ENCODE peak calls at places on chromosomes 1 and 21, in six cellular contexts. M is OCI-LY7, N is left ventricle myocardium inferior, V is IMR-90, C is lower lobe of right lung, U is pancreas. W is an unnamed sample.

GRCh38 chr1:58031416-58031815 is 515.1 kb downstream of the OMA1 start:
- DNase-seq in M (no peak), N (no peak), V (no peak), C (no peak), U (no peak), W (no peak)

GRCh38 chr1:60831780-60832179 is 250.6 kb upstream of the NFIA start:
- DNase-seq in M (no peak), N (no peak), V (no peak), C (no peak), U (no peak), W (no peak)

GRCh38 chr21:41361786-41362604 is at the start of gene MX2:
- DNase-seq in M (peak; percentile 35), N (peak; percentile 77), V (peak; percentile 81), C (peak; percentile 80), U (no peak), W (no peak)

GRCh38 chr1:209168204-209168603 is 415.3 kb upstream of the CAMK1G start:
- DNase-seq in M (no peak), N (no peak), V (no peak), C (no peak), U (peak; percentile 39), W (no peak)

GRCh38 chr1:205961970-205962820 is 18.9 kb upstream of the SLC26A9 start:
- DNase-seq in M (no peak), N (no peak), V (peak; percentile 7), C (peak; percentile 87), U (no peak), W (no peak)

GRCh38 chr1:28869952-28870351 is 44.4 kb upstream of the EPB41 start:
- DNase-seq in M (no peak), N (no peak), V (no peak), C (no peak), U (no peak), W (no peak)

GRCh38 chr1:151158311-151158710 is 1.9 kb downstream of the TNFAIP8L2 start:
- DNase-seq in M (no peak), N (no peak), V (no peak), C (no peak), U (no peak), W (no peak)

GRCh38 chr1:15938628-15939161 is 37.2 kb downstream of the ZBTB17 start:
- DNase-seq in M (no peak), N (no peak), V (no peak), C (no peak), U (no peak), W (no peak)

GRCh38 chr1:206890125-206890637 is 7.1 kb upstream of the IL24 start:
- DNase-seq in M (no peak), N (no peak), V (peak; percentile 42), C (no peak), U (no peak), W (no peak)

GRCh38 chr21:23639726-23640125 is 1967.6 kb downstream of the MRPL39 start:
- DNase-seq in M (no peak), N (no peak), V (no peak), C (no peak), U (no peak), W (no peak)

GRCh38 chr1:97088386-97088785 is 366.8 kb downstream of the PTBP2 start:
- DNase-seq in M (no peak), N (no peak), V (no peak), C (no peak), U (no peak), W (no peak)

GRCh38 chr1:240801445-240801844 is 189.5 kb upstream of the GREM2 start:
- DNase-seq in M (no peak), N (no peak), V (peak; percentile 65), C (no peak), U (no peak), W (no peak)

DNA sequence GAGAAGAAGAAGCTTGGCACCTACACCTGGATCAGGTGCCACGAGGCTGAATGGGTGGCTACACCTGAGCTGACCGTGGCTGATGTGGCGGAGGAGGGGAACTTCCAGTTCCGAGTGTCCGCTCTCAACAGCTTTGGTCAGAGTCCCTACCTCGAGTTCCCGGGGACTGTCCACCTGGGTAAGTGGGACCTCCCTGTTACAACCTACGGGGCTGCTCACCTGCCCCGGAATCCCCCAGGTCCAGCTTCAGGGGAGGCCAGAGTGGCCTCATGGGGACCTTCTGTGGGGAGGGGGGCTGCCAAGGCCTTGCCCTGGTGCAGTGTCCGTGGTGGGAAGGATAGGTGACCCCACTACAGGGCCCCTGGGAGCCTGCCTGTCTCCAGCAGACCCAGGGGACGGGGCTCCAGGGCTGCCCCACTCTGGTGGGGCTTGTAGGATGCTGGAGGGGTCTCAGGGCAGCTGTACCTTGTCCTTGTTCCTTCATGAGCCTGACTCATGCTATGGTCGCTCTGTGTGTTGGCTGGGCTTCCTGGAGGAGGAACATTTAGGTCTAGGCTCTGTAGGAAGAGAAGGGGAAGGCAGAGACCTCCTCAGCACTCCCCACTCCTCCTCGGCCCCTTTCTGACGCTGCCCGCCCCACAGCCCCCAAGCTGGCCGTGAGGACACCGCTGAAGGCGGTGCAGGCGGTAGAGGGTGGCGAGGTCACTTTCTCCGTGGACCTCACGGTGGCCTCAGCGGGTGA is 7.2 kb downstream of the OBSCN start:
- DNase-seq in M (no peak), N (no peak), V (no peak), C (no peak), U (no peak), W (no peak)
- H3K27ac ChIP-seq in M (no peak overlapping the region), N (peak overlapping the region; percentile 44), V (no peak overlapping the region), C (no peak overlapping the region), U (no peak overlapping the region), W (no peak overlapping the region)

GRCh38 chr1:156555715-156556114 is 16.6 kb downstream of the IQGAP3 start:
- DNase-seq in M (no peak), N (no peak), V (no peak), C (no peak), U (no peak), W (no peak)

GRCh38 chr1:156556354-156556753 is 16.0 kb downstream of the IQGAP3 start:
- DNase-seq in M (no peak), N (no peak), V (no peak), C (no peak), U (no peak), W (peak; percentile 50)

GRCh38 chr1:156560585-156561163 is 11.7 kb downstream of the IQGAP3 start:
- DNase-seq in M (no peak), N (no peak), V (no peak), C (no peak), U (no peak), W (no peak)

GRCh38 chr1:156559797-156560112 is 12.6 kb downstream of the IQGAP3 start:
- DNase-seq in M (no peak), N (no peak), V (no peak), C (no peak), U (no peak), W (no peak)

DNA sequence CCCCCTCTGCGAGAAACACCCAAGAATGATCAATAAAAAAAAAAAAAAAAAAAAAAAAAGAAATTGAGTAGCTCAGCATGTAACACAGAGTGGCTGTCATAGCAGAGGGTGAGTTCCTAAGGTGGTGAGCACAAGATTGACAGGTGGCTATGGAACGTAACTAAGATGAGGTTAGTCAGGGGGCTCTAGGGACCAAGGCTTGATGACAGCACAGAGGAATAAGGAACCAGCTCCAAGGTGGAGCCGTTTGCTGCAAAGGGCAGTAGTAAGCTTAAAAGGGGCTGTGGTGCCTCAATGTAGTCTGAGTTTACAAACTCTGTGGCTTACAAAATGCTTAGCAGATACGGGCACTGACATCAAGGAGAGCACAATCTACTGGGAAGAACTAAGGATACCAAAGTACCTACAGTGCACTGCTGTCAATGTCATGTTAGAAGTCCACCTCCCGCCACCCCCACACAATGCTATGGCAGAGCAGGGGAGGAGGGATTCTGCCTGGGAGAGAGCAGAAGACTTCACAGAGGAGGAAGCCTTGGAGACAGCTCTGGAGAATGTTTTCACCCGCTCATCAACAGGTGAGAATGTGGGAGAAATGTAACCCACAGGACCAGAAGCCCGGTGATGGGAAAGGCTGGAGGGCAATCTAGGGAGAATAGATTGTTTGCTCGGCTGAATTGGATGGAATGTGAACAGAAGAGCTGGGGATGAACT is 13.1 kb downstream of the IQGAP3 start:
- DNase-seq in M (no peak), N (no peak), V (no peak), C (no peak), U (no peak), W (no peak)
- H3K27ac ChIP-seq in M (no peak overlapping the region), N (no peak overlapping the region), V (no peak overlapping the region), C (no peak overlapping the region), U (no peak overlapping the region), W (no peak overlapping the region)

GRCh38 chr21:15051652-15052554 is 12.9 kb downstream of the NRIP1 start:
- DNase-seq in M (no peak), N (no peak), V (peak; percentile 47), C (no peak), U (no peak), W (peak; percentile 50)
- H3K27ac ChIP-seq in M (no peak overlapping the region), N (no peak overlapping the region), V (no peak overlapping the region), C (no peak overlapping the region), U (no peak overlapping the region), W (no peak overlapping the region)

DNA sequence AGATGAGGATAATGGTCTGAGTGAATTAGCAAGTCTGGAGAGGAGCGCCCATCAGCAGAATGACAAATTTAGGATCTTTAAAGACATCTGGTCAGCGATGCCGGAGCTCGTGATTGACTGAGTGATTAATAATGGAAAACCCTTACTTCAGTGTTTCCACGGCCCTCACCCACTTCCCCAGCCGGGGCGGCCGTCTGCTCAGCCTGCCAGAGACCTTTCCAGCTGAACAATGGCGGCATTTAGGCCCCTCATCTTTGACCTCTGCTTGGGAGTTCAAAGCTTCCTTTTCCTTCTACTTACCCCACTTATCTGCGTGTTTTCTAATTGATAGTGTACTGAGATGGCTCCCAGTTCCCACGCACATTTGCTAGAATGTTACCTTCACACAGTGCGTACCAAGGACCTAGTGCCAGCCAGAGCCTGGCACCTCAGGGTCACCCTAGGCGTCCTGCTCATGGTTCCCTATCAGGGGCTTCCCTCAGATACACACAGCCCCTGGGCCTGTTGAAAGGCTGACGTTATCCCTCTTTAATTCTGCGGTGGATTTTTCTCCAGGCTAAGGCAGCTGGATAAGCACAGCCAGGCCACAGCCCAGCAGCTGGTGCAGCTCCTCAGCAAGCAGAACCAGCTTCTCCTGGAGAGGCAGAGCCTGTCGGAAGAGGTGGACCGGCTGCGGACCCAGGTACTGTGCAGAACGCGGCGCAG is 232.8 kb downstream of the SDCCAG8 start:
- DNase-seq in M (no peak), N (no peak), V (no peak), C (no peak), U (no peak), W (peak; percentile 91)
- H3K27ac ChIP-seq in M (no peak overlapping the region), N (no peak overlapping the region), V (no peak overlapping the region), C (no peak overlapping the region), U (no peak overlapping the region), W (peak overlapping the region; percentile 92)

DNA sequence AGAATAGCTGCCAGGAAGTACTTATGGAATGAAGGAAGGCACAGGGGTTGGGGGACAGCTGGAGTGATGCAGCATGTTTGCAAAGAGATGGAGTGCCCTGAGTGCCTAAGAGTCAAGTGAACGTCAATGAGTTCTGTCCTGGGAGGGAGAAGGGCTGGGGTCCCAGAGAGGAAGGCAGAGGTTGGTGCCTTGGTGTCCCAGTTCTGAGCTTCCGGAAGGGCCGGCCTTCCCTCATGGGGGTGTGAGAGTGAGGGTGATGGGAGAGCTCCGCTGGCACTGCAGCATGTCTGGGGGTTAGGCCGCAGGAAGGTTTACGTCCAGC is 17.6 kb downstream of the NES start:
- DNase-seq in M (no peak), N (no peak), V (no peak), C (no peak), U (no peak), W (no peak)
- H3K27ac ChIP-seq in M (no peak overlapping the region), N (peak overlapping the region; percentile 96), V (peak overlapping the region; percentile 13), C (peak overlapping the region; percentile 48), U (no peak overlapping the region), W (no peak overlapping the region)

DNA sequence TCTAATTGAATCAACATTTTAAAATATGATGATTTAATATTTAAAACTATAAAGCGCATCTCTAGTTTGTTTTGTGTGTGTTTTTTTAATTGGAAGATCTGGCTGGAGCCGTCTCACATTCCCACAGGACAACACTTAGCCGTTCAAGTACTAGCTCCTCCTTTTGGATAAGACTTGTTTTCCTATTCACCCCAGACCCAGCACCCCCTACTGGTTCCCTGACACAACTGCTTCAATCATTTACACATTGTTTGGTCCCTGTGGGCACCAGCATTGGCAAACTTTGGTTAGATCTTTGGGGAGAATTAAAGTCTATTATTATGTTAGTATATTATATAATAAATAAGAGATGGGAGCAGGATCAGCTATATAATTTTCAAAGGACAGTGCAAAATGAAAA is 34.5 kb downstream of the TYW3 start:
- DNase-seq in M (peak; percentile 21), N (no peak), V (peak; percentile 2), C (no peak), U (no peak), W (peak; percentile 17)
- H3K27ac ChIP-seq in M (no peak overlapping the region), N (no peak overlapping the region), V (no peak overlapping the region), C (no peak overlapping the region), U (no peak overlapping the region), W (no peak overlapping the region)

W was measured in SJCRH30.